ENCODE peak calls at places on chromosomes 6 and 20, in five cellular contexts. One of them, this sample, is unnamed.
A peak's percentile ranks its signal among the peaks of the same experiment; 100 is the strongest.

GRCh38 chr20:24783631-24784492 is 165.2 kb upstream of the CST7 start:
- DNase-seq in epithelial cell of esophagus: no peak
- DNase-seq in NB4: peak; percentile 21
- DNase-seq in retina: no peak
- DNase-seq in Calu3: peak; percentile 0
- DNase-seq in this sample: no peak

GRCh38 chr6:99344289-99344688 is 5.2 kb downstream of the FAXC start:
- DNase-seq in epithelial cell of esophagus: no peak
- DNase-seq in NB4: no peak
- DNase-seq in retina: no peak
- DNase-seq in Calu3: no peak
- DNase-seq in this sample: no peak

GRCh38 chr20:26207237-26207966 is 510.7 kb upstream of the ZNF337 start:
- DNase-seq in epithelial cell of esophagus: no peak
- DNase-seq in NB4: no peak
- DNase-seq in retina: no peak
- DNase-seq in Calu3: no peak
- DNase-seq in this sample: no peak

GRCh38 chr6:63460971-63461370 is 111.3 kb upstream of the LOC128125822 start:
- DNase-seq in epithelial cell of esophagus: no peak
- DNase-seq in NB4: no peak
- DNase-seq in retina: no peak
- DNase-seq in Calu3: no peak
- DNase-seq in this sample: no peak

GRCh38 chr20:23270427-23270911 is 80.1 kb upstream of the NXT1 start:
- DNase-seq in epithelial cell of esophagus: peak; percentile 32
- DNase-seq in NB4: no peak
- DNase-seq in retina: no peak
- DNase-seq in Calu3: no peak
- DNase-seq in this sample: no peak

GRCh38 chr6:137025786-137026730 is 18.7 kb downstream of the IL20RA start:
- DNase-seq in epithelial cell of esophagus: peak; percentile 91
- DNase-seq in NB4: peak; percentile 54
- DNase-seq in retina: no peak
- DNase-seq in Calu3: peak; percentile 29
- DNase-seq in this sample: no peak

GRCh38 chr6:6736753-6737654 is 148.5 kb downstream of the LY86 start:
- DNase-seq in epithelial cell of esophagus: no peak
- DNase-seq in NB4: no peak
- DNase-seq in retina: peak; percentile 57
- DNase-seq in Calu3: peak; percentile 28
- DNase-seq in this sample: no peak

GRCh38 chr6:169701218-169701952 is 444 bp downstream of the WDR27 start:
- DNase-seq in epithelial cell of esophagus: peak; percentile 18
- DNase-seq in NB4: no peak
- DNase-seq in retina: no peak
- DNase-seq in Calu3: peak; percentile 12
- DNase-seq in this sample: no peak

GRCh38 chr20:43440531-43440930 is 17.2 kb upstream of the SRSF6 start:
- DNase-seq in epithelial cell of esophagus: no peak
- DNase-seq in NB4: no peak
- DNase-seq in retina: no peak
- DNase-seq in Calu3: no peak
- DNase-seq in this sample: no peak

GRCh38 chr20:36519012-36519719 is 22.2 kb upstream of the MYL9 start:
- DNase-seq in epithelial cell of esophagus: no peak
- DNase-seq in NB4: no peak
- DNase-seq in retina: no peak
- DNase-seq in Calu3: no peak
- DNase-seq in this sample: no peak

GRCh38 chr20:59748555-59749292 is 144.4 kb downstream of the PHACTR3 start:
- DNase-seq in epithelial cell of esophagus: no peak
- DNase-seq in NB4: no peak
- DNase-seq in retina: no peak
- DNase-seq in Calu3: no peak
- DNase-seq in this sample: no peak

GRCh38 chr6:63573899-63574553 is 1.7 kb downstream of the LOC128125822 start:
- DNase-seq in epithelial cell of esophagus: peak; percentile 74
- DNase-seq in NB4: peak; percentile 74
- DNase-seq in retina: peak; percentile 39
- DNase-seq in Calu3: peak; percentile 79
- DNase-seq in this sample: peak; percentile 62